ENCODE peak calls at places on chromosomes 5 and 9, in eight cellular contexts. F is fibroblast of lung; M is AG09309; S is CD8-positive, alpha-beta T cell; J is cardiac fibroblast; T is CD4-positive, alpha-beta T cell; W is GM12865; X is IMR-90. B is an unnamed sample.
A peak's percentile ranks its signal among the peaks of the same experiment; 100 is the strongest.

GRCh38 chr5:11268894-11269293 is 507.9 kb upstream of the DAP start:
- DNase-seq in S (no peak), X (no peak), M (no peak), J (no peak), W (no peak), T (no peak), F (no peak), B (no peak)

GRCh38 chr5:178483620-178484019 is 106.6 kb downstream of the COL23A1 start:
- DNase-seq in T (peak; percentile 44), J (no peak), X (no peak), S (peak; percentile 77), F (no peak), W (peak; percentile 10), M (no peak), B (no peak)

GRCh38 chr9:79353856-79354520 is 217.8 kb upstream of the TLE4 start:
- DNase-seq in J (peak; percentile 45), X (peak; percentile 85), W (no peak), S (no peak), T (no peak), F (peak; percentile 92), M (no peak), B (no peak)

GRCh38 chr9:120383999-120384924 is 195.7 kb downstream of the CDK5RAP2 start:
- DNase-seq in M (no peak), X (peak; percentile 65), W (no peak), F (peak; percentile 82), T (no peak), S (no peak), J (peak; percentile 37), B (no peak)

GRCh38 chr9:99820330-99821186 is 1.1 kb upstream of the NR4A3 start:
- DNase-seq in X (peak; percentile 89), T (peak; percentile 52), J (peak; percentile 76), M (peak; percentile 51), W (peak; percentile 70), S (no peak), F (peak; percentile 75), B (no peak)

GRCh38 chr5:52043543-52043942 is 660.3 kb downstream of the ISL1 start:
- DNase-seq in S (no peak), T (no peak), W (no peak), X (no peak), F (no peak), M (no peak), J (no peak), B (no peak)

GRCh38 chr5:51604324-51604723 is 221.1 kb downstream of the ISL1 start:
- DNase-seq in M (no peak), F (no peak), W (no peak), J (no peak), S (no peak), X (no peak), T (no peak), B (no peak)

GRCh38 chr9:13865869-13866268 is 448.1 kb downstream of the NFIB start:
- DNase-seq in X (no peak), T (no peak), W (no peak), F (no peak), S (no peak), M (no peak), J (peak; percentile 49), B (no peak)

GRCh38 chr9:109776391-109776790 is 3.6 kb upstream of the PALM2AKAP2 start:
- DNase-seq in F (no peak), S (no peak), X (no peak), T (no peak), J (no peak), W (peak; percentile 14), M (no peak), B (no peak)

GRCh38 chr9:109781086-109781485 is 1.1 kb downstream of the PALM2AKAP2 start:
- DNase-seq in M (no peak), T (no peak), X (no peak), S (no peak), F (no peak), W (no peak), J (peak; percentile 25), B (no peak)

GRCh38 chr9:109780453-109781033 is 545 bp downstream of the PALM2AKAP2 start:
- DNase-seq in J (peak; percentile 42), W (no peak), F (peak; percentile 43), M (no peak), X (no peak), S (no peak), T (no peak), B (no peak)

GRCh38 chr9:109781541-109782197 is 1.7 kb downstream of the PALM2AKAP2 start:
- DNase-seq in S (no peak), M (no peak), F (peak; percentile 35), T (no peak), W (no peak), J (peak; percentile 13), X (peak; percentile 55), B (no peak)

DNA sequence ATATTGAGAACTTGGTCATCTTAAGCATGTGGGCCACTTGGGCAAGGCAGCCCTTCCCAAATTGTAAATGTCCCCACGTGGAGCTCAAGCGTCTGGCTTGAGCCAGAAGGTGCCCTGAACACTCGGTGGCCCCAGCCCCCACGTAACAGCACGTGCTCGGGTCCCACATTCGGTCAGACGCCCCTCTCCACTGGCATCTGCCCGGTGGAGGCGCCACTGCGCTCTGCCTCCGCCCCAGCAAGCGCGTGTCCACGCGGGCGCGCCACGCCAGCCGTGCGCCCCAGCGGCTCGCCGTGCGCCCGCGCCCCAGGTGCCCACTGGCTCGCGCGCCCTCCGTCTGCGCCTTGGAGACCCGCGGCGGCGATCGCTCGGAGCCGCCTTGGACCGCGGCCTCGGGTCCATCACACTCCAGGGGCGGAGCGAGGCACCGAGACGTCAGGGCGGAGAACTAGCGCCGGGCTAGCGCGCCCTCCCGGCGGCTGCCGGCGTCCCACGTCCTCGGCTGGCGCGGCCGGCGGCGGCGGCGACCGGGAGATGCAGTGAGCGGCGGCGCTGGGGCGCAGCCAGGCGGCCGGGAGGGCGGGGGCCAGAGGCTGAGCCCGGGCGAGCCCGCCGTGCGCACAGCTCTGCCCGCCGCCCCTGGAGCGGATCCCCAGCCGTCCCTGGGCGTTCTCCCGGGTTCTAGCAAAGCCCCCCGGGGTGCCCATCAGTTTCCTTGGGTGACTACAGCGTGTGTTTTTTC is at the start of gene PALM2AKAP2:
- DNase-seq in F (peak; percentile 73), W (peak; percentile 6), X (peak; percentile 68), T (no peak), J (peak; percentile 57), S (no peak), M (no peak), B (peak; percentile 52)
- TF ChIP-seq CTCF in F (no peak), W (no peak), X (peak; percentile 34), T (no peak), J (peak; percentile 28), S (no peak), M (no peak), B (peak; percentile 35)

DNA sequence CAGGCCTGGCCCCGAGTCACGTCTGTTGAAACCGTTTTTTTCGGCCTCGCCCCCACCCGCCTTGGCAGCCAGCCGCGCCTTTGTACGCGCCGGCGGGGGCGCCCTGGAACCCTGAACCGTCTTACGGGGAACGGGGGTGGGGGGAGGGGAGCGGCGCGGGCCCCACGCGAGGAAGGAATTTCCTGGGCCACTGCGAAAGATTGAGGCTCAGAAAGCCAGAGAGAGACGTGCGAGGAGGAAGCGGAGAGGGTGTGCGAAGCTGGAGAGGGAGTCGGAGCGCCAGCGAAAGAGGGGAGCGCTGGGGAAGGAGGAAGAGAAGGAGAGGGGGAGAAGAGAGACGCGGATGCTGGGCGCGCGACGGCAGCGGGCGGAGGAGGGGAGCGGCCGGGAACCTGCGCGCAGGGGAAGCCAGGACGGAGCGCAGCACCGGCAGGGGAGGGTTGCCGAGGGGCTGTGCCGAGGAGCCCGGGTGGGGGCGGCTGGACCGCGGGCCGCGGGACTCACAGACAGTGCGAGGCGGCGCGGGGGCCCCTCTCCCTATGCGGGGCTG is 4.6 kb upstream of the PRDM12 start:
- DNase-seq in S (no peak), J (no peak), M (no peak), X (no peak), W (no peak), T (no peak), F (no peak), B (no peak)
- TF ChIP-seq CTCF in S (no peak), J (no peak), M (no peak), X (no peak), W (no peak), T (no peak), F (no peak), B (no peak)

GRCh38 chr5:100516285-100516684 is 18.9 kb upstream of the FAM174A start:
- DNase-seq in F (no peak), X (no peak), T (no peak), W (peak; percentile 53), S (no peak), M (no peak), J (no peak), B (no peak)

GRCh38 chr5:100520348-100520747 is 14.8 kb upstream of the FAM174A start:
- DNase-seq in F (no peak), W (no peak), T (no peak), J (no peak), X (no peak), S (no peak), M (no peak), B (no peak)

GRCh38 chr5:100519075-100519474 is 16.1 kb upstream of the FAM174A start:
- DNase-seq in S (no peak), T (no peak), X (no peak), M (no peak), F (no peak), W (peak; percentile 25), J (no peak), B (no peak)

GRCh38 chr5:100517301-100517974 is 17.7 kb upstream of the FAM174A start:
- DNase-seq in S (no peak), J (no peak), T (no peak), F (no peak), M (no peak), X (no peak), W (peak; percentile 34), B (no peak)

GRCh38 chr5:100518377-100518776 is 16.8 kb upstream of the FAM174A start:
- DNase-seq in T (no peak), W (no peak), S (no peak), F (no peak), J (no peak), X (no peak), M (no peak), B (no peak)
- TF ChIP-seq CTCF in T (no peak), W (no peak), S (no peak), F (no peak), J (no peak), X (no peak), M (no peak), B (peak; percentile 11)

GRCh38 chr5:73694089-73694488 is 68.1 kb downstream of the ARHGEF28 start:
- DNase-seq in J (no peak), X (no peak), M (no peak), W (peak; percentile 86), S (no peak), F (no peak), T (no peak), B (no peak)

GRCh38 chr5:73691301-73691700 is 65.3 kb downstream of the ARHGEF28 start:
- DNase-seq in J (peak; percentile 53), F (peak; percentile 61), M (no peak), W (no peak), T (no peak), X (peak; percentile 52), S (no peak), B (no peak)

GRCh38 chr5:73692981-73693380 is 67.0 kb downstream of the ARHGEF28 start:
- DNase-seq in X (no peak), W (peak; percentile 65), S (no peak), J (no peak), F (no peak), T (no peak), M (no peak), B (no peak)

GRCh38 chr5:73692166-73692640 is 66.2 kb downstream of the ARHGEF28 start:
- DNase-seq in M (peak; percentile 52), X (peak; percentile 87), J (peak; percentile 89), S (no peak), T (no peak), F (peak; percentile 93), W (peak; percentile 77), B (no peak)

DNA sequence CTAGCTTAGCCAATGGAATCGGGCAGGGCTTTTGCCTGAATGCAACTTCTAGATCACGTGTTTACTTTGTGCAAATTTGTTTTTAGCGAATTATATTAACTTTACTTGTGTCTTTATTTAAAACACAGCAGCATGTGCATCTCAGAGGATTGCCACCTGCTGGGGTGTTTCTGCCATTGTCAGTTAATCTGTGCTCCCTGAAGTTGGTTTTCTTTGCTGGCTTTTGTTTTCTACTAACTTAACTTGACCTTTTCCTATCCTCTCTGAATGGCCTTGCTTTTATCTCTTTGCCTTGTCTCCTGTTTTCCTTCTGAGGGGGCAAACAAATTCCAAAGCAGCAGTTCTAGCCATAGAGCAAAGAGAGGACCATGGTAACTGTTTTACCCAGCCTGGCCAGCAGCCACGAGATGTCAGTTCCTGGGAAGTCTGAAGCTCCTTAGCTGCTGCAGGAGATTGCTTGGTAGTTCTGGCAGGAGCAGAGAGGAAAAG is 67.6 kb downstream of the ARHGEF28 start:
- DNase-seq in M (no peak), S (no peak), X (peak; percentile 49), J (peak; percentile 52), W (peak; percentile 72), T (no peak), F (peak; percentile 35), B (no peak)
- TF ChIP-seq CTCF in M (peak; percentile 62), S (no peak), X (peak; percentile 59), J (peak; percentile 56), W (peak; percentile 48), T (no peak), F (peak; percentile 49), B (peak; percentile 61)

B was measured in progenitor cell of endocrine pancreas.